ENCODE peak calls at places on chromosomes 12 and 14, in nine cellular contexts. X is A549, B is EL, D is T-helper 9 cell, I is 8988T, O is occipital lobe, H is GM13976, N is NCI-H1092 treated with DMSO at 0.1 percent for 48 hours, J is right cardiac atrium. F is an unnamed sample.

GRCh38 chr14:68695326-68695768 is 97.5 kb downstream of the ZFP36L1 start:
- DNase-seq in X (peak), B (peak), D (no peak), I (peak), O (no peak), H (peak), N (no peak), J (no peak), F (no peak)

GRCh38 chr12:522692-523378 is 63.1 kb downstream of the B4GALNT3 start:
- DNase-seq in X (no peak), B (no peak), D (no peak), I (no peak), O (no peak), H (no peak), N (no peak), J (no peak), F (no peak)

GRCh38 chr12:38445040-38445439 is 128.5 kb downstream of the ALG10B start:
- DNase-seq in X (no peak), B (no peak), D (no peak), I (no peak), O (no peak), H (no peak), N (no peak), J (no peak), F (no peak)

GRCh38 chr12:56716458-56716857 is 8.6 kb downstream of the NACA start:
- DNase-seq in X (no peak), B (no peak), D (no peak), I (no peak), O (no peak), H (no peak), N (no peak), J (no peak), F (no peak)

GRCh38 chr14:36852853-36853634 is 191.4 kb downstream of the PAX9 start:
- DNase-seq in X (no peak), B (no peak), D (no peak), I (no peak), O (no peak), H (no peak), N (no peak), J (peak), F (no peak)

GRCh38 chr12:106181416-106182114 is 42.8 kb upstream of the NUAK1 start:
- DNase-seq in X (no peak), B (no peak), D (no peak), I (no peak), O (no peak), H (no peak), N (no peak), J (no peak), F (no peak)

GRCh38 chr14:102875652-102876051 is 46.8 kb upstream of the AMN start:
- DNase-seq in X (no peak), B (no peak), D (no peak), I (no peak), O (no peak), H (no peak), N (no peak), J (no peak), F (no peak)

GRCh38 chr12:43347026-43347425 is 205.0 kb downstream of the ADAMTS20 start:
- DNase-seq in X (no peak), B (no peak), D (no peak), I (no peak), O (no peak), H (no peak), N (no peak), J (no peak), F (no peak)

GRCh38 chr12:89556976-89557375 is 31.1 kb upstream of the POC1B start:
- DNase-seq in X (no peak), B (no peak), D (no peak), I (no peak), O (no peak), H (no peak), N (no peak), J (no peak), F (no peak)

GRCh38 chr14:105347587-105347968 is 33.0 kb downstream of the PACS2 start:
- DNase-seq in X (no peak), B (no peak), D (no peak), I (no peak), O (no peak), H (no peak), N (no peak), J (peak), F (no peak)

GRCh38 chr14:35374273-35374681 is 30.3 kb downstream of the NFKBIA start:
- DNase-seq in X (peak), B (peak), D (no peak), I (no peak), O (no peak), H (no peak), N (no peak), J (no peak), F (no peak)

GRCh38 chr12:8678661-8679111 is 16.1 kb upstream of the MFAP5 start:
- DNase-seq in X (no peak), B (no peak), D (no peak), I (no peak), O (no peak), H (no peak), N (no peak), J (no peak), F (no peak)

GRCh38 chr12:108332791-108333382 is 6.2 kb downstream of the CMKLR1 start:
- DNase-seq in X (no peak), B (peak), D (no peak), I (no peak), O (no peak), H (no peak), N (no peak), J (peak), F (no peak)

GRCh38 chr12:108302471-108303311 is 36.4 kb downstream of the CMKLR1 start:
- DNase-seq in X (no peak), B (peak), D (no peak), I (no peak), O (no peak), H (no peak), N (no peak), J (peak), F (no peak)

GRCh38 chr12:25958254-25959068 is at the start of gene RASSF8:
- DNase-seq in X (peak), B (peak), D (no peak), I (peak), O (peak), H (peak), N (peak), J (peak), F (peak)

GRCh38 chr12:103501447-103501846 is 5.7 kb upstream of the C12orf42 start:
- DNase-seq in X (no peak), B (no peak), D (no peak), I (no peak), O (no peak), H (no peak), N (no peak), J (no peak), F (no peak)

GRCh38 chr12:75890141-75890540 is 141.4 kb downstream of the PHLDA1 start:
- DNase-seq in X (no peak), B (peak), D (no peak), I (no peak), O (no peak), H (no peak), N (no peak), J (no peak), F (no peak)

GRCh38 chr12:104462931-104463339 is 6.2 kb downstream of the CHST11 start:
- DNase-seq in X (no peak), B (no peak), D (peak), I (no peak), O (no peak), H (peak), N (no peak), J (no peak), F (peak)

GRCh38 chr12:122403115-122403770 is 19.2 kb downstream of the CLIP1 start:
- DNase-seq in X (no peak), B (no peak), D (no peak), I (no peak), O (no peak), H (peak), N (no peak), J (no peak), F (peak)

GRCh38 chr12:46124848-46125619 is 134.7 kb upstream of the SCAF11 start:
- DNase-seq in X (peak), B (peak), D (peak), I (no peak), O (peak), H (peak), N (peak), J (peak), F (peak)

GRCh38 chr14:50001146-50001998 is 108.5 kb downstream of the ARF6 start:
- DNase-seq in X (peak), B (peak), D (peak), I (peak), O (no peak), H (peak), N (no peak), J (peak), F (peak)

GRCh38 chr14:105944632-105945610 is 418.5 kb downstream of the TMEM121 start:
- DNase-seq in X (peak), B (no peak), D (peak), I (no peak), O (no peak), H (peak), N (peak), J (peak), F (peak)

GRCh38 chr14:103001226-103001625 is 56.1 kb downstream of the CDC42BPB start:
- DNase-seq in X (no peak), B (no peak), D (no peak), I (no peak), O (no peak), H (no peak), N (no peak), J (no peak), F (no peak)

GRCh38 chr14:53619625-53620324 is 336.9 kb downstream of the BMP4 start:
- DNase-seq in X (no peak), B (peak), D (no peak), I (no peak), O (no peak), H (no peak), N (no peak), J (no peak), F (no peak)

GRCh38 chr12:131452444-131452860 is 258.4 kb upstream of the SFSWAP start:
- DNase-seq in X (peak), B (no peak), D (no peak), I (no peak), O (no peak), H (peak), N (no peak), J (no peak), F (peak)

GRCh38 chr12:109880049-109880931 is at the start of gene GLTP:
- DNase-seq in X (peak), B (peak), D (peak), I (peak), O (peak), H (peak), N (peak), J (peak), F (peak)

GRCh38 chr14:20760950-20761349 is 7.3 kb upstream of the EDDM3B start:
- DNase-seq in X (no peak), B (no peak), D (no peak), I (no peak), O (no peak), H (no peak), N (no peak), J (no peak), F (no peak)

GRCh38 chr14:68591786-68592185 is 201.1 kb downstream of the ZFP36L1 start:
- DNase-seq in X (no peak), B (no peak), D (no peak), I (no peak), O (no peak), H (no peak), N (no peak), J (no peak), F (no peak)

GRCh38 chr14:105486974-105487448 is 325 bp downstream of the CRIP1 start:
- DNase-seq in X (no peak), B (no peak), D (peak), I (no peak), O (no peak), H (no peak), N (no peak), J (peak), F (no peak)

GRCh38 chr14:74804219-74804825 is 41.2 kb downstream of the YLPM1 start:
- DNase-seq in X (peak), B (peak), D (no peak), I (no peak), O (no peak), H (peak), N (no peak), J (no peak), F (peak)

GRCh38 chr12:12899530-12900380 is 8.4 kb downstream of the GPRC5A start:
- DNase-seq in X (no peak), B (peak), D (no peak), I (no peak), O (peak), H (peak), N (no peak), J (no peak), F (no peak)

GRCh38 chr12:46915861-46916260 is 90.1 kb upstream of the SLC38A4 start:
- DNase-seq in X (no peak), B (peak), D (no peak), I (no peak), O (no peak), H (no peak), N (no peak), J (no peak), F (no peak)

GRCh38 chr14:74875941-74876913 is at the start of gene PROX2:
- DNase-seq in X (no peak), B (peak), D (peak), I (no peak), O (no peak), H (no peak), N (no peak), J (no peak), F (peak)

GRCh38 chr12:132380646-132381045 is 51.3 kb upstream of the GALNT9 start:
- DNase-seq in X (no peak), B (no peak), D (no peak), I (no peak), O (no peak), H (no peak), N (no peak), J (peak), F (no peak)

GRCh38 chr14:49982082-49982481 is 89.2 kb downstream of the ARF6 start:
- DNase-seq in X (no peak), B (no peak), D (no peak), I (no peak), O (no peak), H (no peak), N (no peak), J (no peak), F (no peak)

GRCh38 chr12:10190558-10191388 is 11.9 kb downstream of the TMEM52B start:
- DNase-seq in X (peak), B (peak), D (peak), I (peak), O (peak), H (peak), N (peak), J (peak), F (peak)